ENCODE peak calls at places on chromosomes 7 and 10, in five cellular contexts. P is SK-N-SH, A is HCT116, N is H1, S is HepG2. M is an unnamed sample.

GRCh38 chr7:33711231-33712019 is 193.9 kb upstream of the BMPER start:
- DNase-seq in A (no peak), N (no peak), P (no peak), S (no peak), M (peak)

GRCh38 chr7:74306737-74307469 is 17.7 kb downstream of the CLIP2 start:
- DNase-seq in A (no peak), N (no peak), S (no peak), P (peak), M (no peak)

GRCh38 chr7:100208911-100209408 is 10.8 kb upstream of the PVRIG start:
- DNase-seq in N (no peak), A (no peak), S (no peak), P (no peak), M (no peak)

GRCh38 chr7:12637819-12638592 is 49.4 kb upstream of the ARL4A start:
- DNase-seq in A (no peak), N (no peak), P (peak), S (no peak), M (peak)

GRCh38 chr7:139687980-139688632 is 89.7 kb downstream of the HIPK2 start:
- DNase-seq in S (no peak), A (peak), N (no peak), P (no peak), M (peak)

GRCh38 chr7:31500656-31501055 is 13.2 kb upstream of the ITPRID1 start:
- DNase-seq in S (no peak), N (no peak), P (no peak), A (no peak), M (no peak)

GRCh38 chr10:121355161-121355560 is 243.1 kb downstream of the FGFR2 start:
- DNase-seq in P (no peak), N (no peak), A (no peak), S (no peak), M (no peak)

GRCh38 chr10:43978936-43979335 is 330.3 kb upstream of the ZNF32 start:
- DNase-seq in S (no peak), N (no peak), P (no peak), A (no peak), M (no peak)

GRCh38 chr7:45892407-45893035 is 4.2 kb downstream of the IGFBP1 start:
- DNase-seq in P (no peak), S (peak), N (no peak), A (no peak), M (no peak)

GRCh38 chr7:33243319-33243881 is 114.0 kb downstream of the BBS9 start:
- DNase-seq in N (no peak), S (peak), P (peak), A (peak), M (peak)

GRCh38 chr10:26448706-26449435 is 10.7 kb downstream of the APBB1IP start:
- DNase-seq in N (no peak), S (no peak), P (no peak), A (no peak), M (no peak)

GRCh38 chr10:92517034-92517655 is 56.7 kb downstream of the IDE start:
- DNase-seq in S (peak), N (no peak), A (peak), P (peak), M (peak)

GRCh38 chr10:115129752-115130151 is 36.6 kb downstream of the ATRNL1 start:
- DNase-seq in S (peak), N (no peak), P (peak), A (peak), M (no peak)

GRCh38 chr10:115125505-115125904 is 32.3 kb downstream of the ATRNL1 start:
- DNase-seq in S (no peak), P (no peak), N (no peak), A (no peak), M (no peak)
- TF ChIP-seq JUND in S (no peak), P (no peak), N (no peak), A (no peak), M (no peak)

GRCh38 chr7:44111759-44112158 is 7.6 kb downstream of the AEBP1 start:
- DNase-seq in P (peak), S (no peak), A (no peak), N (no peak), M (no peak)
- TF ChIP-seq JUND in P (no peak), S (no peak), A (no peak), N (no peak), M (no peak)

GRCh38 chr10:34524369-34525091 is 290.6 kb downstream of the PARD3 start:
- DNase-seq in N (no peak), P (no peak), A (no peak), S (no peak), M (no peak)

GRCh38 chr10:34526758-34527730 is 288.1 kb downstream of the PARD3 start:
- DNase-seq in P (no peak), A (peak), N (peak), S (no peak), M (no peak)

GRCh38 chr10:34526186-34526585 is 288.9 kb downstream of the PARD3 start:
- DNase-seq in S (no peak), A (no peak), N (no peak), P (no peak), M (no peak)

GRCh38 chr10:34530778-34531177 is 284.3 kb downstream of the PARD3 start:
- DNase-seq in N (no peak), P (no peak), A (no peak), S (peak), M (no peak)

DNA sequence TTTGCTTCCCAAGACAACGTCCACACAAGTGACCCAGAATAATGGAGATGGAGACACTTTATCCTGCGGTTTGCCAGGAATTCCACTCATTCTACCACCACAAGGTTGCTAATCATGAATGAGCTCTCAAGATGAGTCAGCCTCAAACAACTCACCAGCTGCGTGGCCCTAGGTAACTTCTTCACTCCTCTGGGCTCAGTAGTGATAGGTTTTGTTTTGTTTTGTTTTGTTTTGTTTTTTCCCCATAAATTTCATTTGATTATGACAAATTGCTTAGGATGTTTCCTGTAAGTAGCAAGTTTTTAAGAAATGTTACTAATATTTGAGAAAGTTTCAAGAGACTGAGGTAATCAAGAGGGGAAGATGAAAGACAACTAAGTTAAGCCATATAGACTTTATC is 286.8 kb downstream of the PARD3 start:
- DNase-seq in A (peak), P (no peak), S (peak), N (peak), M (peak)
- TF ChIP-seq JUND in A (peak), P (peak), S (no peak), N (peak), M (no peak)

DNA sequence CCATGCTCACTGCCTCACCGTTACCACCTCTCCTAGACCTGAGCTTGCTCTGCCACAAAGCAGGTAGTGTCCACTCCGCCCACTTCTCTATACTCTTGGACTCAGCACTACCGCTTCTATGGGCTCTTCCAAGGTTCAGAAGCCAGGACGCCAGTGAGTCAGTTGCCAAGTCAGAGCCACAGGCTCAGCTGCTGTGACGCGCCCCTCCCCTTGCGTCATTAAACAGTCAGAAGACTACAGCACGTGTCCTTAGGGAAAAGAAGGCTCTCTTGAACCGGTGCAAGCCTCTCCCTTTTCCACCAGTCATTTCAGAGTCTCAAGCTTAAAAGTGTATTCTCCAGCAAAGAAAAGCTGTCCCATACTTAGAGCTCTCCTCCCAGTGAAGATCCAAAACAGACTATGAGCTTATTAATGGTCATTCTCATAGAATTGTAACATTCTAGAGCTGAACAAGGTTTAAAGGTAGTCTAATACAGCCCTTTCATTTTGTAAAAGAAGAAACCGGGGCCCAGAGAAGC is 41.0 kb upstream of the MET start:
- DNase-seq in P (no peak), A (peak), S (peak), N (no peak), M (peak)
- TF ChIP-seq JUND in P (peak), A (peak), S (no peak), N (no peak), M (no peak)

DNA sequence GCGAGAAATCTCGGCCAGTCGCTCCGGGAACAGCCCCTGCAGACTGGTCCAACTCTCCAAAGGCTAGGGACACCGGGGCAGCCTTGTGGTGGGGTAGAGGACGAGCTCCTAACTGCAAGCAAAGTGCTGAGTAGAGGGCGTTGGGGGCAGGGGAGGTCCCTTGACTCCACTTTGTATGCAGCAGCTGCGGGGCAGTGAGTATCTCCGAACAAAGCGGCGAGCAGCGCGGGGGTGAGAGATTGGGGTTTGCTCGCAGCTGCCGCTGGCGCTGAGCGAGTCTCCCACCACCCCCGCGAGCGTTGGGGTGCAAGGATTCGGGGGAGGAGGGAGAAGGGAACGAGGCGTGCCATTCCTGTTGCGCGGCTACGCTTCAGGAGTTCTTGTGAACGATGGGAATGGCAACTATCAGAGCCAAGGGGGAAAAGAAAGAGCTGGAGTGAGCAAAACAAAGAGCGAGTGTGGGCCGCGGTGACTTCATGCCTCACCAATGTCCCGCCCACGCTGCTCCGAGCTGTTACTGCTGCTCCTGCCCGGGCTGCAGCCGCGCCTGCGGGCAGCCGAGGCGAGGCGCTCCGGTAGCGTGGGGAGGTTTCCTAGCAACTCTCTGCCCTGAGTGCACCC is 414 bp upstream of the ITGB8 start:
- DNase-seq in S (peak), N (no peak), P (peak), A (no peak), M (peak)
- TF ChIP-seq JUND in S (no peak), N (peak), P (no peak), A (peak), M (peak)

DNA sequence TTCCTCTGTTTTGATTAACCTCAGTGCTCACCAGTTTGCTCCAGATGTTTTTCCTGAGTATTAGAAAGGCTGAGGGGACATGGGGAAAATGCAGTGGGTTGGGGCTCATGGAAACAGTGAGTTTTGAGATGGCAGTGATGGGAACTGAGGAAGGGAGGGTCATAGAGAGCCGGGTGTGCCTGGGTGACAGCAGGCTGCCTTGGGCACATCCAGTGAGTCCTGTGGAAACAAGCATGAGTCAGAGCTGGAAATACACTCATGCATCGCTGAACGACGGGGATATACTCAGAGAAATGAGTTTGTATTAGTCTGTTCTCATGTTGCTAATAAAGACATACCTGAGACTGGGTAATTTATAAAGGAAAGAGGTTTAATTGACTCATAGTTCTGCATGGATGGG is 202.2 kb downstream of the TMEM178B start:
- DNase-seq in A (no peak), S (no peak), N (no peak), P (no peak), M (no peak)
- TF ChIP-seq JUND in A (no peak), S (no peak), N (no peak), P (no peak), M (no peak)

DNA sequence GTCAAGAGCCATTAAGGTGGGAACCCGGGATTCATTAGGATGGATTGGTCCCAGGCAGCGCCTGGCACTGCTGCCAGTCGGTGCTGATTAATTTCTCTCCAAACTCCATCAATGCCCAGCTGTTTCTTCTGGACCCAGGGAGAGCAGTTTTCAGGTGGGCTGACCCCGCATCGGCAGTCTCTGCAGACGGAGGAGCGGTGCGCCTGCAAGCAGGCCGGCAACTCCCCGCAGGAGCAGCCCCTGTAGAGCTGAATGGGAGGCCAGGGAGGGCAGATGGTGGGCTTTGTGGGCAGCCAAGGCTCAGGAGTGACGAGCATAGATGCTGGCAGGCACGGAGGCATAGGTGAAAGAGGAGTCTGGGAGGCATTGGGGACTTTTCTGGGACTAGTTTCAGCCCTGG is 56.5 kb downstream of the CDH23 start:
- DNase-seq in N (no peak), P (no peak), A (no peak), S (no peak), M (no peak)
- TF ChIP-seq JUND in N (no peak), P (no peak), A (no peak), S (no peak), M (no peak)

GRCh38 chr7:36796850-36797618 is 72.7 kb upstream of the AOAH start:
- DNase-seq in A (no peak), P (no peak), S (peak), N (no peak), M (no peak)
- TF ChIP-seq JUND in A (no peak), P (no peak), S (no peak), N (no peak), M (no peak)